ENCODE peak calls at places on chromosomes 7 and 10, in four cellular contexts. One of them, this sample, is unnamed.
A peak's percentile ranks its signal among the peaks of the same experiment; 100 is the strongest.

GRCh38 chr7:28748934-28749584 is 209.1 kb downstream of the TRIL start:
- DNase-seq in mucosa of descending colon: no peak
- DNase-seq in stomach: no peak
- DNase-seq in heart left ventricle: no peak
- DNase-seq in this sample: peak; percentile 64

GRCh38 chr10:112969131-112969530 is 19.1 kb downstream of the TCF7L2 start:
- DNase-seq in mucosa of descending colon: no peak
- DNase-seq in stomach: no peak
- DNase-seq in heart left ventricle: no peak
- DNase-seq in this sample: no peak

GRCh38 chr10:13346280-13346819 is 1.7 kb downstream of the SEPHS1 start:
- DNase-seq in stomach: no peak
- DNase-seq in mucosa of descending colon: no peak
- DNase-seq in heart left ventricle: peak; percentile 18
- DNase-seq in this sample: no peak

GRCh38 chr10:51170518-51171245 is 96.4 kb downstream of the PRKG1 start:
- DNase-seq in heart left ventricle: no peak
- DNase-seq in mucosa of descending colon: no peak
- DNase-seq in stomach: no peak
- DNase-seq in this sample: no peak

GRCh38 chr10:121454776-121455175 is 143.5 kb downstream of the FGFR2 start:
- DNase-seq in heart left ventricle: no peak
- DNase-seq in mucosa of descending colon: no peak
- DNase-seq in stomach: no peak
- DNase-seq in this sample: no peak

GRCh38 chr7:23469150-23469960 is 936 bp downstream of the IGF2BP3 start:
- DNase-seq in mucosa of descending colon: no peak
- DNase-seq in heart left ventricle: no peak
- DNase-seq in stomach: no peak
- DNase-seq in this sample: no peak

GRCh38 chr10:94069884-94070283 is 76.2 kb downstream of the PLCE1 start:
- DNase-seq in stomach: no peak
- DNase-seq in mucosa of descending colon: no peak
- DNase-seq in heart left ventricle: no peak
- DNase-seq in this sample: no peak

GRCh38 chr7:95916573-95917371 is 144.4 kb downstream of the DYNC1I1 start:
- DNase-seq in stomach: peak; percentile 89
- DNase-seq in mucosa of descending colon: peak; percentile 57
- DNase-seq in heart left ventricle: peak; percentile 70
- DNase-seq in this sample: peak; percentile 80

GRCh38 chr10:14889318-14889717 is 10.7 kb downstream of the SUV39H2 start:
- DNase-seq in mucosa of descending colon: no peak
- DNase-seq in heart left ventricle: no peak
- DNase-seq in stomach: no peak
- DNase-seq in this sample: no peak

GRCh38 chr7:887488-887820 is 11.1 kb downstream of the GET4 start:
- DNase-seq in mucosa of descending colon: peak; percentile 34
- DNase-seq in stomach: no peak
- DNase-seq in heart left ventricle: no peak
- DNase-seq in this sample: no peak

GRCh38 chr7:70285854-70286253 is 687.6 kb downstream of the AUTS2 start:
- DNase-seq in stomach: no peak
- DNase-seq in heart left ventricle: no peak
- DNase-seq in mucosa of descending colon: no peak
- DNase-seq in this sample: no peak

GRCh38 chr7:112383671-112384417 is 66.4 kb upstream of the IFRD1 start:
- DNase-seq in mucosa of descending colon: no peak
- DNase-seq in heart left ventricle: no peak
- DNase-seq in stomach: no peak
- DNase-seq in this sample: no peak

GRCh38 chr10:118840071-118840775 is 85.5 kb upstream of the CACUL1 start:
- DNase-seq in heart left ventricle: no peak
- DNase-seq in mucosa of descending colon: peak; percentile 73
- DNase-seq in stomach: no peak
- DNase-seq in this sample: no peak

GRCh38 chr7:20798694-20799121 is 12.0 kb upstream of the SP8 start:
- DNase-seq in mucosa of descending colon: no peak
- DNase-seq in heart left ventricle: no peak
- DNase-seq in stomach: no peak
- DNase-seq in this sample: no peak

GRCh38 chr7:91565499-91566331 is 301.5 kb downstream of the FZD1 start:
- DNase-seq in heart left ventricle: no peak
- DNase-seq in stomach: peak; percentile 36
- DNase-seq in mucosa of descending colon: no peak
- DNase-seq in this sample: no peak

GRCh38 chr7:104963991-104964385 is 50.0 kb upstream of the KMT2E start:
- DNase-seq in stomach: no peak
- DNase-seq in heart left ventricle: no peak
- DNase-seq in mucosa of descending colon: no peak
- DNase-seq in this sample: no peak

GRCh38 chr10:96222441-96222840 is 48.9 kb downstream of the BLNK start:
- DNase-seq in mucosa of descending colon: no peak
- DNase-seq in heart left ventricle: no peak
- DNase-seq in stomach: no peak
- DNase-seq in this sample: no peak

GRCh38 chr10:28558923-28559508 is 26.1 kb downstream of the WAC start:
- DNase-seq in stomach: no peak
- DNase-seq in mucosa of descending colon: no peak
- DNase-seq in heart left ventricle: no peak
- DNase-seq in this sample: no peak

GRCh38 chr10:7272008-7272407 is 138.8 kb downstream of the SFMBT2 start:
- DNase-seq in stomach: no peak
- DNase-seq in mucosa of descending colon: no peak
- DNase-seq in heart left ventricle: no peak
- DNase-seq in this sample: no peak

GRCh38 chr10:93380043-93380565 is 102.0 kb downstream of the MYOF start:
- DNase-seq in stomach: no peak
- DNase-seq in heart left ventricle: no peak
- DNase-seq in mucosa of descending colon: no peak
- DNase-seq in this sample: no peak

GRCh38 chr7:51226042-51226755 is 90.4 kb downstream of the COBL start:
- DNase-seq in heart left ventricle: no peak
- DNase-seq in mucosa of descending colon: no peak
- DNase-seq in stomach: no peak
- DNase-seq in this sample: no peak

GRCh38 chr10:19702215-19702614 is 114.0 kb upstream of the PLXDC2 start:
- DNase-seq in stomach: no peak
- DNase-seq in heart left ventricle: no peak
- DNase-seq in mucosa of descending colon: no peak
- DNase-seq in this sample: no peak

GRCh38 chr10:99983280-99983988 is 26.3 kb downstream of the DNMBP start:
- DNase-seq in mucosa of descending colon: no peak
- DNase-seq in stomach: no peak
- DNase-seq in heart left ventricle: peak; percentile 32
- DNase-seq in this sample: peak; percentile 47

GRCh38 chr7:90671571-90671970 is 75.5 kb downstream of the CDK14 start:
- DNase-seq in mucosa of descending colon: no peak
- DNase-seq in heart left ventricle: no peak
- DNase-seq in stomach: no peak
- DNase-seq in this sample: no peak

GRCh38 chr10:28578454-28578853 is 45.5 kb downstream of the WAC start:
- DNase-seq in mucosa of descending colon: no peak
- DNase-seq in stomach: no peak
- DNase-seq in heart left ventricle: no peak
- DNase-seq in this sample: no peak

GRCh38 chr10:105266966-105267539 is 626.0 kb downstream of the SORCS3 start:
- DNase-seq in stomach: no peak
- DNase-seq in heart left ventricle: no peak
- DNase-seq in mucosa of descending colon: no peak
- DNase-seq in this sample: no peak

GRCh38 chr7:148909560-148909959 is 25.5 kb upstream of the EZH2 start:
- DNase-seq in stomach: no peak
- DNase-seq in heart left ventricle: no peak
- DNase-seq in mucosa of descending colon: no peak
- DNase-seq in this sample: no peak

GRCh38 chr10:5663692-5664427 is 2.5 kb downstream of the ASB13 start:
- DNase-seq in heart left ventricle: no peak
- DNase-seq in mucosa of descending colon: no peak
- DNase-seq in stomach: no peak
- DNase-seq in this sample: no peak

GRCh38 chr7:85070967-85071628 is 115.8 kb downstream of the SEMA3D start:
- DNase-seq in heart left ventricle: no peak
- DNase-seq in mucosa of descending colon: no peak
- DNase-seq in stomach: no peak
- DNase-seq in this sample: no peak

GRCh38 chr7:98372993-98373392 is 27.9 kb downstream of the BAIAP2L1 start:
- DNase-seq in mucosa of descending colon: no peak
- DNase-seq in heart left ventricle: no peak
- DNase-seq in stomach: no peak
- DNase-seq in this sample: no peak

GRCh38 chr7:122902751-122903495 is 16.7 kb upstream of the CADPS2 start:
- DNase-seq in stomach: no peak
- DNase-seq in mucosa of descending colon: no peak
- DNase-seq in heart left ventricle: no peak
- DNase-seq in this sample: no peak

GRCh38 chr7:149217570-149217969 is 21.9 kb upstream of the ZNF212 start:
- DNase-seq in stomach: no peak
- DNase-seq in mucosa of descending colon: no peak
- DNase-seq in heart left ventricle: no peak
- DNase-seq in this sample: no peak

DNA sequence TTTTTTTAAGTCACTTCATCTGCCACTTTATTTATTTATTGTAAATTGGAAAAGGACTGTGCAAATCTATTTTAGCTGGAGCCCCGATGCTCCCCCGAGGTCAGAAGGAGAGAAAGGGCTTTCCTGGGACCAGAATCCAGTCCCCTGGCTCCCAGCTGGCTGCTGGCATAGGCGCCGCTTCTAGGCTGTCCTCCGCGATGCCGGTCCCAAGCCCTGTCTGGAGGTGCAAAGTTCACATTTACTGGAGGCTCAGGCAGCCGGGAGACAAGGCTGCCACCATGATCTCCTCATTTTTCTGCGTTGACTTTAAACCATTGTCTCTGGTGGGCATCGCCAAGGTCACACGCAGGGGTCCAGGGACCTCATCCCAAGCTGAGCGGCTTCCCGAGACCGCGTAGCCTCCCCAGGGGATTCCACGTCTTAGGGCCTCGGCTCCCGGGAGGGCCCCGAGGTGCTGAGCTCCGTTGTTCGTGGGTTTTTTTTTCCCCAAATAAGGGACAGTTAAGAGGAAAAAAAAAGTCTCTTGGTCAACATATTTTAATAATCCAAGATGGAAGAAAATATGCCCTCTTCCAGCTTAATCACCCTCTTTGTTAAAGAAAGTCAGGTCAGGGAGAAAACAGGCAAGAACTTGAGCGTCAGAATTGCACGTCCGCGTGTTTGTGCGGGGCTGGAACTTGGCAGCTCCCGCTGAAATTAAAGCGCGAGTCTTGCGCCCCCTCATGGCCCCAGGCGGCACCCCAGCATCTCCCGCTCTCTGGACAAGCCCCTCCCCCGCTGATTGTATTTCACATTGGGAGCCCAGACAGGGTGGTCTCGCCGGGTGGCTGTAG is 11.9 kb downstream of the RGR start:
- DNase-seq in heart left ventricle: no peak
- DNase-seq in mucosa of descending colon: peak; percentile 41
- DNase-seq in stomach: peak; percentile 47
- DNase-seq in this sample: no peak
- TF ChIP-seq CTCF in heart left ventricle: peak; percentile 56
- TF ChIP-seq CTCF in mucosa of descending colon: peak; percentile 43
- TF ChIP-seq CTCF in stomach: no peak
- TF ChIP-seq CTCF in this sample: peak; percentile 26

GRCh38 chr7:16669581-16669980 is 23.6 kb downstream of the BZW2 start:
- DNase-seq in heart left ventricle: no peak
- DNase-seq in stomach: no peak
- DNase-seq in mucosa of descending colon: no peak
- DNase-seq in this sample: no peak
- TF ChIP-seq CTCF in heart left ventricle: no peak
- TF ChIP-seq CTCF in stomach: no peak
- TF ChIP-seq CTCF in mucosa of descending colon: no peak
- TF ChIP-seq CTCF in this sample: no peak

DNA sequence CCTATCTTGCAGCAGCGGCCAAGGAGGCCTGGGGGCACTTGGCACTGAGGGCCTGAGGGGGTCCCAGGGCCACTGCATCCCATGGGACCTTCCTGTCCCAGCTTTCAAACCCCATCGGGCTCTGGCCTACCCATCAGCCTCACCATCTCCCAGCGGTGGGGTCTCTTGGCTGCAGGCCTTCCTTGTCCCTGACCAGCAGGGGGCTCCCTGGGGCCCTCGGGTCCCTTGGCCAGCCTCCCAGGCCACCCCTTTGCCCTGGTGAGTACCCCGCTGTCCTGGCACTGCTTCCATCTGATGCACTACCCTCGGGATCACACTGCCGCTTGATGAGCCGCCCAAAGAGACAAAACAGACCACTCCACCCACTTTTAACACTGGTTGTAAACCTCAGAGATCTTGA is 43.5 kb downstream of the YKT6 start:
- DNase-seq in heart left ventricle: no peak
- DNase-seq in stomach: no peak
- DNase-seq in mucosa of descending colon: no peak
- DNase-seq in this sample: no peak
- TF ChIP-seq CTCF in heart left ventricle: peak; percentile 46
- TF ChIP-seq CTCF in stomach: no peak
- TF ChIP-seq CTCF in mucosa of descending colon: no peak
- TF ChIP-seq CTCF in this sample: no peak

GRCh38 chr10:18216482-18216881 is 76.3 kb downstream of the CACNB2 start:
- DNase-seq in heart left ventricle: no peak
- DNase-seq in mucosa of descending colon: no peak
- DNase-seq in stomach: no peak
- DNase-seq in this sample: no peak
- TF ChIP-seq CTCF in heart left ventricle: peak; percentile 33
- TF ChIP-seq CTCF in mucosa of descending colon: peak; percentile 18
- TF ChIP-seq CTCF in stomach: no peak
- TF ChIP-seq CTCF in this sample: peak; percentile 23

GRCh38 chr7:33906697-33907096 is 1.4 kb downstream of the BMPER start:
- DNase-seq in mucosa of descending colon: no peak
- DNase-seq in heart left ventricle: no peak
- DNase-seq in stomach: no peak
- DNase-seq in this sample: no peak

GRCh38 chr7:33901847-33902246 is 3.5 kb upstream of the BMPER start:
- DNase-seq in mucosa of descending colon: no peak
- DNase-seq in heart left ventricle: no peak
- DNase-seq in stomach: no peak
- DNase-seq in this sample: no peak

GRCh38 chr7:33904680-33905388 is 505 bp upstream of the BMPER start:
- DNase-seq in heart left ventricle: no peak
- DNase-seq in mucosa of descending colon: peak; percentile 45
- DNase-seq in stomach: peak; percentile 40
- DNase-seq in this sample: no peak

GRCh38 chr7:33905389-33906032 is at the start of gene BMPER:
- DNase-seq in heart left ventricle: no peak
- DNase-seq in mucosa of descending colon: peak; percentile 54
- DNase-seq in stomach: peak; percentile 49
- DNase-seq in this sample: no peak

GRCh38 chr7:33903770-33904679 is 1.3 kb upstream of the BMPER start:
- DNase-seq in stomach: no peak
- DNase-seq in mucosa of descending colon: peak; percentile 53
- DNase-seq in heart left ventricle: peak; percentile 21
- DNase-seq in this sample: peak; percentile 51
- TF ChIP-seq CTCF in stomach: no peak
- TF ChIP-seq CTCF in mucosa of descending colon: no peak
- TF ChIP-seq CTCF in heart left ventricle: no peak
- TF ChIP-seq CTCF in this sample: no peak

GRCh38 chr7:49244543-49244942 is 320.2 kb downstream of the CDC14C start:
- DNase-seq in heart left ventricle: no peak
- DNase-seq in mucosa of descending colon: no peak
- DNase-seq in stomach: no peak
- DNase-seq in this sample: no peak
- TF ChIP-seq CTCF in heart left ventricle: no peak
- TF ChIP-seq CTCF in mucosa of descending colon: no peak
- TF ChIP-seq CTCF in stomach: no peak
- TF ChIP-seq CTCF in this sample: no peak

GRCh38 chr7:111329367-111330234 is 232.7 kb downstream of the IMMP2L start:
- DNase-seq in heart left ventricle: no peak
- DNase-seq in mucosa of descending colon: no peak
- DNase-seq in stomach: no peak
- DNase-seq in this sample: no peak
- TF ChIP-seq CTCF in heart left ventricle: no peak
- TF ChIP-seq CTCF in mucosa of descending colon: no peak
- TF ChIP-seq CTCF in stomach: no peak
- TF ChIP-seq CTCF in this sample: no peak